ENCODE peak calls at places on chromosomes 16 and 17, in nine cellular contexts. One of them, this sample, is unnamed.

GRCh38 chr16:83031524-83031923 is 404.8 kb downstream of the CDH13 start:
- DNase-seq in neuronal stem cell: no peak
- DNase-seq in GM04504: no peak
- DNase-seq in nephron progenitor cell: no peak
- DNase-seq in EH: peak; percentile 13
- DNase-seq in stimulated activated naive CD8-positive, alpha-beta T cell treated with anti-CD3 and anti-CD28 coated beads, Interleukin-15, Interleukin-2, amounts not matched to agents 100 U/mL and 50 U/mL, for 24 hours: no peak
- DNase-seq in NAMALWA: no peak
- DNase-seq in occipital lobe: no peak
- DNase-seq in HCT116: no peak
- DNase-seq in this sample: no peak

GRCh38 chr17:77497578-77497934 is 356.8 kb downstream of the SEC14L1 start:
- DNase-seq in neuronal stem cell: no peak
- DNase-seq in GM04504: no peak
- DNase-seq in nephron progenitor cell: no peak
- DNase-seq in EH: no peak
- DNase-seq in stimulated activated naive CD8-positive, alpha-beta T cell treated with anti-CD3 and anti-CD28 coated beads, Interleukin-15, Interleukin-2, amounts not matched to agents 100 U/mL and 50 U/mL, for 24 hours: no peak
- DNase-seq in NAMALWA: no peak
- DNase-seq in occipital lobe: no peak
- DNase-seq in HCT116: no peak
- DNase-seq in this sample: no peak

GRCh38 chr17:40550608-40551007 is 14.7 kb downstream of the CCR7 start:
- DNase-seq in neuronal stem cell: no peak
- DNase-seq in GM04504: peak; percentile 86
- DNase-seq in nephron progenitor cell: no peak
- DNase-seq in EH: peak; percentile 85
- DNase-seq in stimulated activated naive CD8-positive, alpha-beta T cell treated with anti-CD3 and anti-CD28 coated beads, Interleukin-15, Interleukin-2, amounts not matched to agents 100 U/mL and 50 U/mL, for 24 hours: peak; percentile 12
- DNase-seq in NAMALWA: no peak
- DNase-seq in occipital lobe: no peak
- DNase-seq in HCT116: no peak
- DNase-seq in this sample: no peak

GRCh38 chr17:74734256-74734655 is 2.8 kb upstream of the RAB37 start:
- DNase-seq in neuronal stem cell: no peak
- DNase-seq in GM04504: no peak
- DNase-seq in nephron progenitor cell: no peak
- DNase-seq in EH: no peak
- DNase-seq in stimulated activated naive CD8-positive, alpha-beta T cell treated with anti-CD3 and anti-CD28 coated beads, Interleukin-15, Interleukin-2, amounts not matched to agents 100 U/mL and 50 U/mL, for 24 hours: no peak
- DNase-seq in NAMALWA: no peak
- DNase-seq in occipital lobe: no peak
- DNase-seq in HCT116: no peak
- DNase-seq in this sample: no peak

GRCh38 chr17:13393841-13394710 is 207.7 kb downstream of the HS3ST3A1 start:
- DNase-seq in neuronal stem cell: no peak
- DNase-seq in GM04504: peak; percentile 76
- DNase-seq in nephron progenitor cell: no peak
- DNase-seq in EH: peak; percentile 50
- DNase-seq in stimulated activated naive CD8-positive, alpha-beta T cell treated with anti-CD3 and anti-CD28 coated beads, Interleukin-15, Interleukin-2, amounts not matched to agents 100 U/mL and 50 U/mL, for 24 hours: no peak
- DNase-seq in NAMALWA: no peak
- DNase-seq in occipital lobe: no peak
- DNase-seq in HCT116: no peak
- DNase-seq in this sample: no peak

GRCh38 chr16:82738699-82739098 is 111.9 kb downstream of the CDH13 start:
- DNase-seq in neuronal stem cell: no peak
- DNase-seq in GM04504: no peak
- DNase-seq in nephron progenitor cell: no peak
- DNase-seq in EH: no peak
- DNase-seq in stimulated activated naive CD8-positive, alpha-beta T cell treated with anti-CD3 and anti-CD28 coated beads, Interleukin-15, Interleukin-2, amounts not matched to agents 100 U/mL and 50 U/mL, for 24 hours: no peak
- DNase-seq in NAMALWA: peak; percentile 7
- DNase-seq in occipital lobe: no peak
- DNase-seq in HCT116: no peak
- DNase-seq in this sample: no peak

GRCh38 chr17:75130632-75131277 is 787 bp downstream of the NT5C start:
- DNase-seq in neuronal stem cell: no peak
- DNase-seq in GM04504: no peak
- DNase-seq in nephron progenitor cell: peak; percentile 67
- DNase-seq in EH: peak; percentile 68
- DNase-seq in stimulated activated naive CD8-positive, alpha-beta T cell treated with anti-CD3 and anti-CD28 coated beads, Interleukin-15, Interleukin-2, amounts not matched to agents 100 U/mL and 50 U/mL, for 24 hours: peak; percentile 61
- DNase-seq in NAMALWA: peak; percentile 71
- DNase-seq in occipital lobe: peak; percentile 50
- DNase-seq in HCT116: peak; percentile 69
- DNase-seq in this sample: peak; percentile 70

GRCh38 chr17:79834575-79835469 is 4.4 kb downstream of the CBX4 start:
- DNase-seq in neuronal stem cell: no peak
- DNase-seq in GM04504: no peak
- DNase-seq in nephron progenitor cell: peak; percentile 76
- DNase-seq in EH: no peak
- DNase-seq in stimulated activated naive CD8-positive, alpha-beta T cell treated with anti-CD3 and anti-CD28 coated beads, Interleukin-15, Interleukin-2, amounts not matched to agents 100 U/mL and 50 U/mL, for 24 hours: peak; percentile 71
- DNase-seq in NAMALWA: peak; percentile 55
- DNase-seq in occipital lobe: no peak
- DNase-seq in HCT116: no peak
- DNase-seq in this sample: no peak

GRCh38 chr17:6232768-6233130 is 162.6 kb downstream of the WSCD1 start:
- DNase-seq in neuronal stem cell: no peak
- DNase-seq in GM04504: no peak
- DNase-seq in nephron progenitor cell: no peak
- DNase-seq in EH: no peak
- DNase-seq in stimulated activated naive CD8-positive, alpha-beta T cell treated with anti-CD3 and anti-CD28 coated beads, Interleukin-15, Interleukin-2, amounts not matched to agents 100 U/mL and 50 U/mL, for 24 hours: no peak
- DNase-seq in NAMALWA: no peak
- DNase-seq in occipital lobe: no peak
- DNase-seq in HCT116: no peak
- DNase-seq in this sample: no peak

GRCh38 chr16:87918866-87919680 is 17.3 kb downstream of the CA5A start:
- DNase-seq in neuronal stem cell: no peak
- DNase-seq in GM04504: peak; percentile 64
- DNase-seq in nephron progenitor cell: no peak
- DNase-seq in EH: peak; percentile 59
- DNase-seq in stimulated activated naive CD8-positive, alpha-beta T cell treated with anti-CD3 and anti-CD28 coated beads, Interleukin-15, Interleukin-2, amounts not matched to agents 100 U/mL and 50 U/mL, for 24 hours: no peak
- DNase-seq in NAMALWA: no peak
- DNase-seq in occipital lobe: no peak
- DNase-seq in HCT116: no peak
- DNase-seq in this sample: no peak

GRCh38 chr16:59510008-59510424 is 775.9 kb upstream of the GOT2 start:
- DNase-seq in neuronal stem cell: no peak
- DNase-seq in GM04504: no peak
- DNase-seq in nephron progenitor cell: no peak
- DNase-seq in EH: no peak
- DNase-seq in stimulated activated naive CD8-positive, alpha-beta T cell treated with anti-CD3 and anti-CD28 coated beads, Interleukin-15, Interleukin-2, amounts not matched to agents 100 U/mL and 50 U/mL, for 24 hours: no peak
- DNase-seq in NAMALWA: no peak
- DNase-seq in occipital lobe: peak; percentile 6
- DNase-seq in HCT116: no peak
- DNase-seq in this sample: no peak

GRCh38 chr16:4787627-4788482 is at the start of gene SEPTIN12:
- DNase-seq in neuronal stem cell: no peak
- DNase-seq in GM04504: no peak
- DNase-seq in nephron progenitor cell: no peak
- DNase-seq in EH: no peak
- DNase-seq in stimulated activated naive CD8-positive, alpha-beta T cell treated with anti-CD3 and anti-CD28 coated beads, Interleukin-15, Interleukin-2, amounts not matched to agents 100 U/mL and 50 U/mL, for 24 hours: no peak
- DNase-seq in NAMALWA: no peak
- DNase-seq in occipital lobe: no peak
- DNase-seq in HCT116: no peak
- DNase-seq in this sample: peak; percentile 37

GRCh38 chr17:61309362-61309761 is 90.3 kb upstream of the TBX2 start:
- DNase-seq in neuronal stem cell: no peak
- DNase-seq in GM04504: no peak
- DNase-seq in nephron progenitor cell: no peak
- DNase-seq in EH: no peak
- DNase-seq in stimulated activated naive CD8-positive, alpha-beta T cell treated with anti-CD3 and anti-CD28 coated beads, Interleukin-15, Interleukin-2, amounts not matched to agents 100 U/mL and 50 U/mL, for 24 hours: no peak
- DNase-seq in NAMALWA: no peak
- DNase-seq in occipital lobe: no peak
- DNase-seq in HCT116: no peak
- DNase-seq in this sample: no peak

GRCh38 chr16:27374794-27375499 is 27.0 kb upstream of the IL21R start:
- DNase-seq in neuronal stem cell: peak; percentile 68
- DNase-seq in GM04504: peak; percentile 38
- DNase-seq in nephron progenitor cell: peak; percentile 82
- DNase-seq in EH: peak; percentile 79
- DNase-seq in stimulated activated naive CD8-positive, alpha-beta T cell treated with anti-CD3 and anti-CD28 coated beads, Interleukin-15, Interleukin-2, amounts not matched to agents 100 U/mL and 50 U/mL, for 24 hours: peak; percentile 75
- DNase-seq in NAMALWA: peak; percentile 53
- DNase-seq in occipital lobe: no peak
- DNase-seq in HCT116: peak; percentile 94
- DNase-seq in this sample: peak; percentile 88

GRCh38 chr16:15650698-15651161 is 685 bp downstream of the NDE1 start:
- DNase-seq in neuronal stem cell: peak; percentile 20
- DNase-seq in GM04504: no peak
- DNase-seq in nephron progenitor cell: peak; percentile 35
- DNase-seq in EH: peak; percentile 44
- DNase-seq in stimulated activated naive CD8-positive, alpha-beta T cell treated with anti-CD3 and anti-CD28 coated beads, Interleukin-15, Interleukin-2, amounts not matched to agents 100 U/mL and 50 U/mL, for 24 hours: peak; percentile 46
- DNase-seq in NAMALWA: peak; percentile 51
- DNase-seq in occipital lobe: no peak
- DNase-seq in HCT116: no peak
- DNase-seq in this sample: no peak

GRCh38 chr16:70691223-70692129 is 5.6 kb upstream of the MTSS2 start:
- DNase-seq in neuronal stem cell: no peak
- DNase-seq in GM04504: peak; percentile 99
- DNase-seq in nephron progenitor cell: peak; percentile 49
- DNase-seq in EH: peak; percentile 100
- DNase-seq in stimulated activated naive CD8-positive, alpha-beta T cell treated with anti-CD3 and anti-CD28 coated beads, Interleukin-15, Interleukin-2, amounts not matched to agents 100 U/mL and 50 U/mL, for 24 hours: no peak
- DNase-seq in NAMALWA: no peak
- DNase-seq in occipital lobe: peak; percentile 85
- DNase-seq in HCT116: no peak
- DNase-seq in this sample: peak; percentile 77

GRCh38 chr16:29649560-29650494 is 13.2 kb upstream of the SPN start:
- DNase-seq in neuronal stem cell: no peak
- DNase-seq in GM04504: no peak
- DNase-seq in nephron progenitor cell: no peak
- DNase-seq in EH: no peak
- DNase-seq in stimulated activated naive CD8-positive, alpha-beta T cell treated with anti-CD3 and anti-CD28 coated beads, Interleukin-15, Interleukin-2, amounts not matched to agents 100 U/mL and 50 U/mL, for 24 hours: no peak
- DNase-seq in NAMALWA: no peak
- DNase-seq in occipital lobe: no peak
- DNase-seq in HCT116: no peak
- DNase-seq in this sample: no peak

GRCh38 chr16:47059991-47060390 is 83.8 kb downstream of the NETO2 start:
- DNase-seq in neuronal stem cell: no peak
- DNase-seq in GM04504: no peak
- DNase-seq in nephron progenitor cell: no peak
- DNase-seq in EH: no peak
- DNase-seq in stimulated activated naive CD8-positive, alpha-beta T cell treated with anti-CD3 and anti-CD28 coated beads, Interleukin-15, Interleukin-2, amounts not matched to agents 100 U/mL and 50 U/mL, for 24 hours: no peak
- DNase-seq in NAMALWA: no peak
- DNase-seq in occipital lobe: no peak
- DNase-seq in HCT116: no peak
- DNase-seq in this sample: no peak

GRCh38 chr17:50550661-50551432 is 3.9 kb downstream of the SPATA20 start:
- DNase-seq in neuronal stem cell: peak; percentile 83
- DNase-seq in GM04504: peak; percentile 68
- DNase-seq in nephron progenitor cell: peak; percentile 83
- DNase-seq in EH: peak; percentile 82
- DNase-seq in stimulated activated naive CD8-positive, alpha-beta T cell treated with anti-CD3 and anti-CD28 coated beads, Interleukin-15, Interleukin-2, amounts not matched to agents 100 U/mL and 50 U/mL, for 24 hours: no peak
- DNase-seq in NAMALWA: peak; percentile 52
- DNase-seq in occipital lobe: peak; percentile 70
- DNase-seq in HCT116: peak; percentile 68
- DNase-seq in this sample: peak; percentile 87

GRCh38 chr16:25834101-25834500 is 142.3 kb downstream of the HS3ST4 start:
- DNase-seq in neuronal stem cell: no peak
- DNase-seq in GM04504: no peak
- DNase-seq in nephron progenitor cell: no peak
- DNase-seq in EH: no peak
- DNase-seq in stimulated activated naive CD8-positive, alpha-beta T cell treated with anti-CD3 and anti-CD28 coated beads, Interleukin-15, Interleukin-2, amounts not matched to agents 100 U/mL and 50 U/mL, for 24 hours: no peak
- DNase-seq in NAMALWA: no peak
- DNase-seq in occipital lobe: no peak
- DNase-seq in HCT116: no peak
- DNase-seq in this sample: no peak

GRCh38 chr16:56606688-56607618 is 1.4 kb upstream of the MT2A start:
- DNase-seq in neuronal stem cell: no peak
- DNase-seq in GM04504: peak; percentile 97
- DNase-seq in nephron progenitor cell: no peak
- DNase-seq in EH: peak; percentile 98
- DNase-seq in stimulated activated naive CD8-positive, alpha-beta T cell treated with anti-CD3 and anti-CD28 coated beads, Interleukin-15, Interleukin-2, amounts not matched to agents 100 U/mL and 50 U/mL, for 24 hours: peak; percentile 37
- DNase-seq in NAMALWA: no peak
- DNase-seq in occipital lobe: no peak
- DNase-seq in HCT116: peak; percentile 75
- DNase-seq in this sample: no peak

GRCh38 chr16:54928016-54928356 is 2.7 kb upstream of the IRX5 start:
- DNase-seq in neuronal stem cell: peak; percentile 30
- DNase-seq in GM04504: no peak
- DNase-seq in nephron progenitor cell: no peak
- DNase-seq in EH: peak; percentile 62
- DNase-seq in stimulated activated naive CD8-positive, alpha-beta T cell treated with anti-CD3 and anti-CD28 coated beads, Interleukin-15, Interleukin-2, amounts not matched to agents 100 U/mL and 50 U/mL, for 24 hours: no peak
- DNase-seq in NAMALWA: peak; percentile 69
- DNase-seq in occipital lobe: no peak
- DNase-seq in HCT116: no peak
- DNase-seq in this sample: no peak

This sample was measured in SHP77.